ENCODE peak calls at places on chromosomes 4 and X, in four cellular contexts. One of them, this sample, is unnamed.

GRCh38 chr4:53633608-53634007 is 42.3 kb upstream of the LNX1 start:
- DNase-seq in tibial artery: no peak
- DNase-seq in DND-41: no peak
- DNase-seq in transverse colon: no peak
- DNase-seq in this sample: peak

GRCh38 chr4:105637409-105638258 is 70.9 kb downstream of the INTS12 start:
- DNase-seq in tibial artery: peak
- DNase-seq in DND-41: peak
- DNase-seq in transverse colon: peak
- DNase-seq in this sample: no peak

GRCh38 chr4:140083320-140083719 is 70.7 kb downstream of the MAML3 start:
- DNase-seq in tibial artery: no peak
- DNase-seq in DND-41: no peak
- DNase-seq in transverse colon: no peak
- DNase-seq in this sample: no peak

GRCh38 chr4:2497931-2498330 is 29.0 kb downstream of the RNF4 start:
- DNase-seq in tibial artery: no peak
- DNase-seq in DND-41: no peak
- DNase-seq in transverse colon: peak
- DNase-seq in this sample: no peak

GRCh38 chr4:6845574-6845973 is 63.0 kb downstream of the KIAA0232 start:
- DNase-seq in tibial artery: no peak
- DNase-seq in DND-41: no peak
- DNase-seq in transverse colon: no peak
- DNase-seq in this sample: no peak

GRCh38 chr4:3313556-3314228 is 20.9 kb downstream of the RGS12 start:
- DNase-seq in tibial artery: peak
- DNase-seq in DND-41: no peak
- DNase-seq in transverse colon: no peak
- DNase-seq in this sample: no peak

GRCh38 chr4:128379860-128380259 is 92.2 kb upstream of the PGRMC2 start:
- DNase-seq in tibial artery: peak
- DNase-seq in DND-41: peak
- DNase-seq in transverse colon: peak
- DNase-seq in this sample: no peak

GRCh38 chr4:144738649-144739048 is 92.7 kb downstream of the HHIP start:
- DNase-seq in tibial artery: no peak
- DNase-seq in DND-41: no peak
- DNase-seq in transverse colon: no peak
- DNase-seq in this sample: no peak

GRCh38 chr4:145034727-145035211 is 63.2 kb downstream of the ANAPC10 start:
- DNase-seq in tibial artery: no peak
- DNase-seq in DND-41: peak
- DNase-seq in transverse colon: no peak
- DNase-seq in this sample: peak

GRCh38 chr4:36187723-36188333 is 56.5 kb downstream of the ARAP2 start:
- DNase-seq in tibial artery: no peak
- DNase-seq in DND-41: no peak
- DNase-seq in transverse colon: no peak
- DNase-seq in this sample: no peak

GRCh38 chrX:97628807-97629596 is 745.3 kb downstream of the RPA4 start:
- DNase-seq in tibial artery: no peak
- DNase-seq in DND-41: no peak
- DNase-seq in transverse colon: no peak
- DNase-seq in this sample: no peak

GRCh38 chr4:26729547-26729946 is 131.1 kb upstream of the STIM2 start:
- DNase-seq in tibial artery: no peak
- DNase-seq in DND-41: no peak
- DNase-seq in transverse colon: no peak
- DNase-seq in this sample: no peak

GRCh38 chrX:13412208-13412600 is 92.4 kb upstream of the ATXN3L start:
- DNase-seq in tibial artery: no peak
- DNase-seq in DND-41: no peak
- DNase-seq in transverse colon: no peak
- DNase-seq in this sample: no peak

GRCh38 chr4:140296335-140296753 is 77.1 kb upstream of the SCOC start:
- DNase-seq in tibial artery: peak
- DNase-seq in DND-41: no peak
- DNase-seq in transverse colon: peak
- DNase-seq in this sample: peak

GRCh38 chr4:164876680-164877324 is at the start of gene APELA:
- DNase-seq in tibial artery: no peak
- DNase-seq in DND-41: no peak
- DNase-seq in transverse colon: no peak
- DNase-seq in this sample: no peak
- H3K4me3 ChIP-seq in tibial artery: no peak
- H3K4me3 ChIP-seq in DND-41: no peak
- H3K4me3 ChIP-seq in transverse colon: no peak
- H3K4me3 ChIP-seq in this sample: no peak

GRCh38 chrX:1658083-1658463 is 43.2 kb downstream of the ASMT start:
- DNase-seq in tibial artery: peak
- DNase-seq in DND-41: no peak
- DNase-seq in transverse colon: no peak
- DNase-seq in this sample: no peak
- H3K4me3 ChIP-seq in tibial artery: no peak
- H3K4me3 ChIP-seq in DND-41: no peak
- H3K4me3 ChIP-seq in transverse colon: no peak
- H3K4me3 ChIP-seq in this sample: no peak

GRCh38 chr4:1244978-1245471 is 3.9 kb downstream of the CTBP1 start:
- DNase-seq in tibial artery: no peak
- DNase-seq in DND-41: no peak
- DNase-seq in transverse colon: no peak
- DNase-seq in this sample: no peak

GRCh38 chr4:1246111-1246881 is 2.6 kb downstream of the CTBP1 start:
- DNase-seq in tibial artery: peak
- DNase-seq in DND-41: no peak
- DNase-seq in transverse colon: peak
- DNase-seq in this sample: no peak

GRCh38 chr4:1244081-1244977 is 4.6 kb downstream of the CTBP1 start:
- DNase-seq in tibial artery: peak
- DNase-seq in DND-41: no peak
- DNase-seq in transverse colon: peak
- DNase-seq in this sample: no peak

GRCh38 chr4:1246901-1247810 is 1.8 kb downstream of the CTBP1 start:
- DNase-seq in tibial artery: peak
- DNase-seq in DND-41: peak
- DNase-seq in transverse colon: peak
- DNase-seq in this sample: no peak

GRCh38 chr4:1245481-1246051 is 3.4 kb downstream of the CTBP1 start:
- DNase-seq in tibial artery: peak
- DNase-seq in DND-41: no peak
- DNase-seq in transverse colon: peak
- DNase-seq in this sample: no peak
- H3K4me3 ChIP-seq in tibial artery: no peak
- H3K4me3 ChIP-seq in DND-41: no peak
- H3K4me3 ChIP-seq in transverse colon: no peak
- H3K4me3 ChIP-seq in this sample: no peak

GRCh38 chr4:98558366-98558765 is 100.0 kb downstream of the TSPAN5 start:
- DNase-seq in tibial artery: no peak
- DNase-seq in DND-41: no peak
- DNase-seq in transverse colon: no peak
- DNase-seq in this sample: no peak
- H3K4me3 ChIP-seq in tibial artery: no peak
- H3K4me3 ChIP-seq in DND-41: no peak
- H3K4me3 ChIP-seq in transverse colon: no peak
- H3K4me3 ChIP-seq in this sample: no peak

GRCh38 chrX:3244203-3244743 is 102.2 kb downstream of the MXRA5 start:
- DNase-seq in tibial artery: no peak
- DNase-seq in DND-41: no peak
- DNase-seq in transverse colon: no peak
- DNase-seq in this sample: peak
- H3K4me3 ChIP-seq in tibial artery: no peak
- H3K4me3 ChIP-seq in DND-41: no peak
- H3K4me3 ChIP-seq in transverse colon: no peak
- H3K4me3 ChIP-seq in this sample: peak

DNA sequence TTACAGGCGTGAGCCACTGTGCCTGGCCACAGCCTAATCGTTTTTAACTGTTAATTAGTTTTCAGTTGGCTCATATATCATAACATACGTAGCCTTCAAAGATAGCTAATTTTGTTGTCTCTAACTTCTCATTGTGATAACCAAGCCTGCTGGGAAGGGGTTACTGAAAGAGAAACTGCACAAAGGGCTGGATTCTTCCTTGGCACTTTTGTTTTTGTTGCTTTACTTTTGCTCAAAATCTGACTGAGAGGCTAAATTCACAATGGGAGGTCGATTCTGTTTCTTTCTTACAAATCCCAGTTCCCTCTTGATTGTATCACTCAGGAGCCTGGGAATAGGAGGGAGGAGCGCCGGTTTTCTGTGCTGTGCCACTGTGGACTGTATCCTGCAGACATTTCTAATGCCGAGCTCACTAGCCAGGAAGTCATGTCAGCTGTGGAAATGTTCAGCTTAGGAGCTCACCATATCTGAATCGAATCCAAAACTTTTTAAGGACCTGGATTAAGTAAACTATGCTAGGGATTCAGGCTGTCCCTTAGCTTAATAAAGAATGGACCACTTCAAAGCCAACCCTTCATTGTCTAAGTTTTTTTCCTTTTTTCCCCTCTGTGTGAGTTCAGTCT is 120.5 kb upstream of the FAT1 start:
- DNase-seq in tibial artery: peak
- DNase-seq in DND-41: no peak
- DNase-seq in transverse colon: no peak
- DNase-seq in this sample: peak
- H3K4me3 ChIP-seq in tibial artery: peak
- H3K4me3 ChIP-seq in DND-41: no peak
- H3K4me3 ChIP-seq in transverse colon: peak
- H3K4me3 ChIP-seq in this sample: peak

DNA sequence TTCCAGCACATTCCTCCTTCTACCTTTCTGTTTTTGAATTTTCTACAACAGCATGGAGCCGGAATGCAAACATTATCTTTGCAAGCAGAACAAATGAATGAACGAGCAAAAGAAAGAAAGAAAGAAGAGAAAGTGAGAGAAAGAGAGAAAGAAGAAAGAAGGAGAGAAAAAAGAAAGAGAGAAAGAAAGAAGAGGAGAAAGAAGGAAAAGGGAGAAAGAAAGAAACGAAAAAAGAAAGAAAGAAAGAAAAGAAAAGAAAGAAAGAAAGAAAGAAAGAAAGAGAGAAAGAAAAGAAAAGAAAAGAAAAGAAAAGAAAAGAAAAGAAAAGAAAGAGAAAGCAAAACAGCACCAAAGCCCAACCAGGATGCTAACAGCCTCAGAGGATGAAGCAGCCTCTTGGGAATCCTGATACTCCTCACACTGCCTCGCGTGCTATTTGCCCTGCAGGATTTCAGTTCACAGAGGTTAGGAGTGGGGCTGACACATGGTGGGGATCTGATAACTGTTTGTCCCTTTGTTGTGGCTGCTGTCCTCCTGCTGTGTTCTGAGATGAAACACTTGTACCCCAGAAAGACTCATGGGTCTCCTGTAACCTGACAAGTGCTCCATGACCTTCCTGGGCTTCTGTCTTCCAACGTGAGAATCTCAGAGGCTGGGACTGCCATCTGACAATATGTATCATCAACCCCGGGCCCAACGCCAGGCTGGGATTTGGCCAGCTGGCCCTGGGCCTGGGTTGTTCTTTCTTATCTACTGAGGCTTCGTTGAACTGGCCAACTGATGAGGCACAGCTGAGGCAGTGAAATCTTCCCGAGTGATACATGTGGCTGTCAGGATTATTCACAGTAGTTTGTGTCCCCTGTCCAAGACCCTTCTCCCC is 61.0 kb downstream of the SEPSECS start:
- DNase-seq in tibial artery: peak
- DNase-seq in DND-41: peak
- DNase-seq in transverse colon: peak
- DNase-seq in this sample: peak
- H3K4me3 ChIP-seq in tibial artery: no peak
- H3K4me3 ChIP-seq in DND-41: no peak
- H3K4me3 ChIP-seq in transverse colon: no peak
- H3K4me3 ChIP-seq in this sample: no peak

DNA sequence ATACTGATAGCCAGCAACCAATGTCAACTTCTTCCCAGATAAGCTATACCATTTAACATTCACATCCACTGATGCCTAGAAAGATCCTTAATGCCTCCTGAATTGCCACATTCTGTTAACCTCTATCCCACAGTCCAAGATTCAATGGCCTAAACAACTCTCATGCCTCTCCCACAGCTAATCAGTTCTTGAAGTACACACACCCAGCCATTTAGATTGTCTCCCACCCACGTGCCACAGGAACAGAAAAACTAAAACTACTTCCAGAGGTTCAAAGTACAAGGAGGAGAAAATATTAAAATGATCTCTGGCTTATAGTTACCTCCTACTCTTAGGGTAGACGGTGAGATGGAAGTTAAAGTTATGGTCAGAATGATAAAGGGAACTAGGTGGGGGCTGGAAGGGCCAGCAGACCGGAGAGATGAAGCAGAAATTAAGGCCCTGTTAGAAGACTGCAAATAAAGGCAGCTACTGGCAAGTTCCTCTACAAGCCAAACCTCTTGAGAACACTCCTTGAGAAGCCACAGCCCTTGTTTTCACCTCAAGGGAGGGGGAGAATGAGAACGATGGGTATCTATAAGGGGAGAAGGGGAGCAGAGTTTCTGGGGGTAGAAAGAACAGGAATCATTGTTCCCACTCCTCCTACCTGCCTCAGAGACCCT is 5.3 kb downstream of the MED14 start:
- DNase-seq in tibial artery: no peak
- DNase-seq in DND-41: no peak
- DNase-seq in transverse colon: peak
- DNase-seq in this sample: no peak
- H3K4me3 ChIP-seq in tibial artery: no peak
- H3K4me3 ChIP-seq in DND-41: no peak
- H3K4me3 ChIP-seq in transverse colon: no peak
- H3K4me3 ChIP-seq in this sample: no peak